ENCODE peak calls at places on chromosome 18, in eight cellular contexts. V is KBM-7; J is sigmoid colon; D is HEK293T; U is CD8-positive, alpha-beta memory T cell; E is fibroblast of the aortic adventitia; I is M059J; O is HT1080. G is an unnamed sample.

GRCh38 chr18:832085-832681 is 20.1 kb upstream of the YES1 start:
- DNase-seq in V (peak), J (no peak), D (no peak), U (no peak), E (no peak), I (peak), O (no peak), G (no peak)

GRCh38 chr18:27184115-27185024 is 738 bp downstream of the CHST9 start:
- DNase-seq in V (no peak), J (no peak), D (peak), U (no peak), E (no peak), I (no peak), O (no peak), G (no peak)

GRCh38 chr18:63511285-63511684 is 30.9 kb upstream of the SERPINB12 start:
- DNase-seq in V (no peak), J (no peak), D (peak), U (no peak), E (peak), I (peak), O (peak), G (no peak)

GRCh38 chr18:49342690-49343089 is 117.8 kb downstream of the DYM start:
- DNase-seq in V (no peak), J (no peak), D (no peak), U (no peak), E (no peak), I (no peak), O (no peak), G (no peak)

GRCh38 chr18:2969695-2970094 is 43.2 kb downstream of the LPIN2 start:
- DNase-seq in V (peak), J (no peak), D (no peak), U (no peak), E (no peak), I (peak), O (no peak), G (no peak)

GRCh38 chr18:48948112-48949050 is 2.4 kb downstream of the SMAD7 start:
- DNase-seq in V (peak), J (peak), D (peak), U (peak), E (peak), I (peak), O (peak), G (no peak)

GRCh38 chr18:54950221-54950620 is 9.0 kb downstream of the CCDC68 start:
- DNase-seq in V (no peak), J (no peak), D (no peak), U (no peak), E (no peak), I (no peak), O (no peak), G (no peak)

GRCh38 chr18:26226229-26227050 is at the start of gene TAF4B:
- DNase-seq in V (peak), J (peak), D (peak), U (peak), E (peak), I (peak), O (peak), G (peak)

GRCh38 chr18:44321868-44322590 is 358.7 kb upstream of the SETBP1 start:
- DNase-seq in V (no peak), J (no peak), D (no peak), U (no peak), E (no peak), I (peak), O (no peak), G (no peak)

GRCh38 chr18:49788327-49788908 is 24.9 kb downstream of the ACAA2 start:
- DNase-seq in V (no peak), J (no peak), D (no peak), U (no peak), E (no peak), I (peak), O (peak), G (no peak)

GRCh38 chr18:63131106-63131943 is 188.2 kb downstream of the BCL2 start:
- DNase-seq in V (peak), J (peak), D (peak), U (peak), E (peak), I (peak), O (peak), G (peak)

GRCh38 chr18:36273347-36273746 is 24.2 kb upstream of the FHOD3 start:
- DNase-seq in V (no peak), J (no peak), D (no peak), U (no peak), E (no peak), I (no peak), O (no peak), G (no peak)

GRCh38 chr18:23588836-23589560 is 2.7 kb upstream of the NPC1 start:
- DNase-seq in V (no peak), J (no peak), D (no peak), U (no peak), E (peak), I (peak), O (peak), G (no peak)

GRCh38 chr18:80245781-80246655 is 1.3 kb downstream of the PARD6G start:
- DNase-seq in V (no peak), J (no peak), D (peak), U (no peak), E (no peak), I (no peak), O (no peak), G (no peak)

GRCh38 chr18:50306944-50307343 is 19.5 kb upstream of the CXXC1 start:
- DNase-seq in V (no peak), J (no peak), D (no peak), U (no peak), E (peak), I (peak), O (peak), G (no peak)

G was measured in activated CD4-positive, CD25-positive, alpha-beta regulatory T cell treated with anti-CD3 and anti-CD28 coated beads, Interleukin-2, amount 50 U/mL, for 16 hours.